ENCODE peak calls at places on chromosomes 5 and 9, in eight cellular contexts. F is H7; B is NCI-H2107; Z is GF-D8; L is NCI-H1694 treated with DMSO at 0.1 percent for 48 hours; V is KBM-7; Q is tibial artery; U is naive thymus-derived CD4-positive, alpha-beta T cell. T is an unnamed sample.

GRCh38 chr9:78118742-78119473 is 87.3 kb upstream of the GNAQ start:
- DNase-seq in U (peak), V (peak), L (no peak), Q (no peak), Z (peak), F (no peak), B (no peak), T (no peak)

GRCh38 chr9:33517373-33517772 is 6.7 kb upstream of the ANKRD18B start:
- DNase-seq in U (no peak), V (peak), L (peak), Q (no peak), Z (no peak), F (peak), B (no peak), T (peak)

GRCh38 chr5:158699336-158699735 is 400.4 kb downstream of the EBF1 start:
- DNase-seq in Z (no peak), U (no peak), V (no peak), Q (no peak), L (no peak), F (no peak), B (no peak), T (no peak)

GRCh38 chr9:91419222-91420191 is 4.1 kb downstream of the NFIL3 start:
- DNase-seq in V (peak), U (no peak), Q (peak), F (no peak), Z (peak), B (no peak), L (no peak), T (no peak)

GRCh38 chr5:133691448-133691847 is 79.1 kb upstream of the FSTL4 start:
- DNase-seq in U (no peak), B (no peak), F (no peak), Z (no peak), V (no peak), L (no peak), Q (no peak), T (no peak)

GRCh38 chr5:170623576-170624181 is 119.9 kb downstream of the KCNIP1 start:
- DNase-seq in B (no peak), Z (no peak), V (peak), L (peak), F (peak), U (no peak), Q (no peak), T (peak)

GRCh38 chr9:93010696-93011095 is 47.8 kb upstream of the SUSD3 start:
- DNase-seq in Z (no peak), B (no peak), F (peak), U (no peak), L (no peak), Q (no peak), V (no peak), T (no peak)

GRCh38 chr5:37738057-37738691 is 101.7 kb downstream of the GDNF start:
- DNase-seq in F (no peak), Q (no peak), V (peak), L (peak), B (peak), U (no peak), Z (no peak), T (no peak)

GRCh38 chr5:28164568-28164967 is 1126.2 kb upstream of the CDH9 start:
- DNase-seq in U (no peak), L (no peak), Q (no peak), Z (no peak), V (peak), F (no peak), B (no peak), T (no peak)

GRCh38 chr5:55634866-55635265 is 77.3 kb downstream of the SLC38A9 start:
- DNase-seq in U (no peak), F (no peak), V (no peak), B (no peak), Z (no peak), L (no peak), Q (no peak), T (no peak)

GRCh38 chr5:154618696-154619095 is 136.5 kb upstream of the LARP1 start:
- DNase-seq in L (no peak), F (no peak), Q (no peak), V (no peak), Z (no peak), U (no peak), B (no peak), T (no peak)

GRCh38 chr5:63596254-63596653 is 366.0 kb downstream of the HTR1A start:
- DNase-seq in Q (no peak), Z (no peak), L (no peak), F (no peak), V (no peak), B (no peak), U (no peak), T (no peak)

GRCh38 chr5:94102849-94103248 is 361.4 kb upstream of the POU5F2 start:
- DNase-seq in Q (no peak), F (no peak), Z (no peak), B (no peak), U (no peak), L (no peak), V (no peak), T (no peak)

GRCh38 chr9:106149956-106150355 is 455.6 kb downstream of the TMEM38B start:
- DNase-seq in L (no peak), B (no peak), Q (no peak), Z (no peak), V (no peak), F (no peak), U (no peak), T (no peak)

GRCh38 chr9:35903049-35903448 is 3.0 kb upstream of the HRCT1 start:
- DNase-seq in Q (no peak), B (peak), L (peak), U (peak), F (peak), V (peak), Z (no peak), T (peak)

GRCh38 chr5:67426961-67427630 is 230.5 kb upstream of the CD180 start:
- DNase-seq in F (no peak), Z (no peak), B (no peak), L (no peak), Q (no peak), V (no peak), U (no peak), T (no peak)

GRCh38 chr5:61467766-61468482 is 135.9 kb downstream of the ZSWIM6 start:
- DNase-seq in Q (no peak), F (no peak), U (no peak), L (no peak), B (no peak), V (no peak), Z (no peak), T (no peak)

GRCh38 chr5:107619781-107620180 is 51.0 kb downstream of the EFNA5 start:
- DNase-seq in Z (no peak), Q (no peak), B (no peak), F (no peak), V (no peak), U (no peak), L (no peak), T (no peak)

GRCh38 chr9:79946718-79947117 is 375.0 kb downstream of the TLE4 start:
- DNase-seq in V (no peak), L (peak), Z (no peak), F (no peak), U (no peak), B (no peak), Q (no peak), T (no peak)

GRCh38 chr5:169081008-169081724 is 219.8 kb downstream of the SLIT3 start:
- DNase-seq in L (no peak), U (no peak), V (no peak), B (no peak), Z (no peak), F (peak), Q (no peak), T (peak)

GRCh38 chr9:33170464-33171156 is 3.5 kb upstream of the B4GALT1 start:
- DNase-seq in V (peak), F (peak), Z (peak), Q (no peak), B (no peak), U (peak), L (peak), T (peak)

GRCh38 chr9:90965141-90965910 is 163.7 kb downstream of the SYK start:
- DNase-seq in B (no peak), F (no peak), Q (no peak), Z (no peak), V (no peak), L (no peak), U (no peak), T (no peak)

GRCh38 chr5:91121347-91121993 is 261.6 kb downstream of the ARRDC3 start:
- DNase-seq in B (no peak), Z (no peak), L (no peak), Q (no peak), U (no peak), V (no peak), F (no peak), T (no peak)

GRCh38 chr5:115641948-115642347 is 16.1 kb upstream of the TMED7 start:
- DNase-seq in V (no peak), U (no peak), Z (no peak), B (no peak), F (no peak), Q (no peak), L (no peak), T (no peak)

GRCh38 chr9:110125207-110125751 is 82.7 kb downstream of the C9orf152 start:
- DNase-seq in Z (no peak), U (no peak), V (no peak), B (no peak), F (peak), Q (peak), L (no peak), T (peak)

GRCh38 chr5:168136340-168136739 is 155.1 kb upstream of the WWC1 start:
- DNase-seq in L (no peak), U (no peak), B (no peak), Z (no peak), F (no peak), V (no peak), Q (no peak), T (no peak)

GRCh38 chr9:93962561-93963440 is 7.6 kb upstream of the BARX1 start:
- DNase-seq in U (peak), Z (peak), L (peak), V (peak), F (peak), B (peak), Q (peak), T (peak)

GRCh38 chr5:175810457-175810856 is 60.9 kb upstream of the CPLX2 start:
- DNase-seq in V (no peak), L (no peak), B (no peak), F (no peak), U (no peak), Z (no peak), Q (no peak), T (no peak)

GRCh38 chr5:176955895-176956294 is 50.7 kb downstream of the UIMC1 start:
- DNase-seq in L (no peak), V (no peak), Z (no peak), B (no peak), F (no peak), Q (no peak), U (no peak), T (no peak)

GRCh38 chr9:120569556-120569955 is 10.4 kb downstream of the CDK5RAP2 start:
- DNase-seq in Q (no peak), V (no peak), L (no peak), B (no peak), U (no peak), F (no peak), Z (no peak), T (no peak)

GRCh38 chr5:175542232-175542965 is 64.0 kb downstream of the SFXN1 start:
- DNase-seq in B (no peak), F (no peak), Z (no peak), L (peak), U (no peak), Q (no peak), V (peak), T (no peak)

GRCh38 chr5:154039458-154039829 is 677 bp downstream of the MFAP3 start:
- DNase-seq in U (no peak), V (no peak), Z (no peak), Q (no peak), B (no peak), L (no peak), F (no peak), T (no peak)

GRCh38 chr9:135440620-135441019 is 39.0 kb upstream of the PPP1R26 start:
- DNase-seq in U (no peak), Q (no peak), Z (no peak), F (peak), B (no peak), L (no peak), V (no peak), T (no peak)

GRCh38 chr5:59517926-59518585 is 375.5 kb downstream of the PDE4D start:
- DNase-seq in V (no peak), L (no peak), F (no peak), B (no peak), U (no peak), Z (no peak), Q (no peak), T (no peak)

GRCh38 chr9:19231126-19232035 is 888 bp downstream of the DENND4C start:
- DNase-seq in V (peak), B (no peak), Q (peak), Z (no peak), L (peak), U (no peak), F (peak), T (no peak)

GRCh38 chr9:33135086-33135958 is 31.8 kb downstream of the B4GALT1 start:
- DNase-seq in B (no peak), U (no peak), L (no peak), F (peak), Z (no peak), V (no peak), Q (peak), T (no peak)

GRCh38 chr5:23523031-23523430 is 15.6 kb downstream of the PRDM9 start:
- DNase-seq in L (no peak), V (no peak), F (no peak), B (no peak), Z (no peak), U (no peak), Q (no peak), T (no peak)

GRCh38 chr5:33475706-33476105 is 34.9 kb downstream of the TARS1 start:
- DNase-seq in B (no peak), Q (no peak), F (no peak), Z (peak), U (no peak), V (peak), L (no peak), T (no peak)

T was measured in iPS-NIHi11.